ENCODE peak calls at places on chromosomes 4 and X, in ten cellular contexts. One of them, this sample, is unnamed.

GRCh38 chrX:109709129-109709631 is 23.9 kb downstream of the ACSL4 start:
- DNase-seq in tibial artery: no peak
- DNase-seq in epithelial cell of esophagus: peak; percentile 63
- DNase-seq in body of pancreas: no peak
- DNase-seq in transverse colon: no peak
- DNase-seq in bronchial epithelial cell: peak; percentile 81
- DNase-seq in GM23338: peak; percentile 8
- DNase-seq in right lobe of liver: no peak
- DNase-seq in omental fat pad: no peak
- DNase-seq in GM20000: peak; percentile 18
- DNase-seq in this sample: no peak

GRCh38 chr4:2260336-2261109 is 1.4 kb downstream of the MXD4 start:
- DNase-seq in bronchial epithelial cell: no peak
- DNase-seq in omental fat pad: peak; percentile 21
- DNase-seq in epithelial cell of esophagus: no peak
- DNase-seq in GM20000: no peak
- DNase-seq in body of pancreas: peak; percentile 10
- DNase-seq in tibial artery: peak; percentile 34
- DNase-seq in GM23338: no peak
- DNase-seq in right lobe of liver: peak; percentile 60
- DNase-seq in transverse colon: peak; percentile 15
- DNase-seq in this sample: no peak

GRCh38 chr4:6562931-6563901 is 11.8 kb upstream of the MAN2B2 start:
- DNase-seq in body of pancreas: no peak
- DNase-seq in epithelial cell of esophagus: peak; percentile 42
- DNase-seq in GM23338: peak; percentile 66
- DNase-seq in transverse colon: peak; percentile 36
- DNase-seq in bronchial epithelial cell: peak; percentile 17
- DNase-seq in GM20000: peak; percentile 49
- DNase-seq in right lobe of liver: no peak
- DNase-seq in omental fat pad: no peak
- DNase-seq in tibial artery: no peak
- DNase-seq in this sample: no peak

GRCh38 chrX:133350751-133351150 is 64.5 kb downstream of the GPC4 start:
- DNase-seq in GM20000: no peak
- DNase-seq in omental fat pad: no peak
- DNase-seq in transverse colon: peak; percentile 25
- DNase-seq in GM23338: no peak
- DNase-seq in body of pancreas: peak; percentile 9
- DNase-seq in tibial artery: peak; percentile 52
- DNase-seq in right lobe of liver: no peak
- DNase-seq in epithelial cell of esophagus: peak; percentile 36
- DNase-seq in bronchial epithelial cell: peak; percentile 2
- DNase-seq in this sample: no peak

GRCh38 chr4:17368408-17368807 is 143.5 kb downstream of the QDPR start:
- DNase-seq in GM23338: no peak
- DNase-seq in tibial artery: no peak
- DNase-seq in omental fat pad: no peak
- DNase-seq in bronchial epithelial cell: no peak
- DNase-seq in GM20000: no peak
- DNase-seq in right lobe of liver: no peak
- DNase-seq in epithelial cell of esophagus: peak; percentile 11
- DNase-seq in transverse colon: no peak
- DNase-seq in body of pancreas: no peak
- DNase-seq in this sample: no peak

GRCh38 chr4:150235795-150236385 is 157.6 kb downstream of the DCLK2 start:
- DNase-seq in transverse colon: no peak
- DNase-seq in GM20000: no peak
- DNase-seq in right lobe of liver: no peak
- DNase-seq in bronchial epithelial cell: no peak
- DNase-seq in tibial artery: no peak
- DNase-seq in GM23338: no peak
- DNase-seq in epithelial cell of esophagus: no peak
- DNase-seq in body of pancreas: no peak
- DNase-seq in omental fat pad: no peak
- DNase-seq in this sample: no peak

GRCh38 chr4:23966720-23967119 is 76.9 kb upstream of the PPARGC1A start:
- DNase-seq in body of pancreas: no peak
- DNase-seq in transverse colon: no peak
- DNase-seq in omental fat pad: no peak
- DNase-seq in right lobe of liver: no peak
- DNase-seq in GM20000: no peak
- DNase-seq in epithelial cell of esophagus: peak; percentile 21
- DNase-seq in tibial artery: no peak
- DNase-seq in GM23338: peak; percentile 67
- DNase-seq in bronchial epithelial cell: no peak
- DNase-seq in this sample: no peak

GRCh38 chr4:153655928-153656327 is 28.2 kb upstream of the TLR2 start:
- DNase-seq in omental fat pad: no peak
- DNase-seq in right lobe of liver: peak; percentile 76
- DNase-seq in tibial artery: peak; percentile 89
- DNase-seq in bronchial epithelial cell: peak; percentile 52
- DNase-seq in GM23338: no peak
- DNase-seq in body of pancreas: peak; percentile 64
- DNase-seq in GM20000: no peak
- DNase-seq in transverse colon: no peak
- DNase-seq in epithelial cell of esophagus: peak; percentile 76
- DNase-seq in this sample: peak; percentile 77

GRCh38 chrX:31423575-31424284 is 351.9 kb upstream of the FTHL17 start:
- DNase-seq in bronchial epithelial cell: peak; percentile 49
- DNase-seq in body of pancreas: peak; percentile 20
- DNase-seq in right lobe of liver: no peak
- DNase-seq in omental fat pad: no peak
- DNase-seq in tibial artery: peak; percentile 21
- DNase-seq in GM23338: peak; percentile 47
- DNase-seq in GM20000: no peak
- DNase-seq in epithelial cell of esophagus: peak; percentile 59
- DNase-seq in transverse colon: peak; percentile 19
- DNase-seq in this sample: peak; percentile 14

GRCh38 chr4:117093581-117093980 is 8.2 kb upstream of the TRAM1L1 start:
- DNase-seq in bronchial epithelial cell: no peak
- DNase-seq in omental fat pad: no peak
- DNase-seq in tibial artery: no peak
- DNase-seq in body of pancreas: no peak
- DNase-seq in right lobe of liver: no peak
- DNase-seq in GM23338: no peak
- DNase-seq in GM20000: no peak
- DNase-seq in transverse colon: no peak
- DNase-seq in epithelial cell of esophagus: no peak
- DNase-seq in this sample: no peak

GRCh38 chrX:107541244-107541643 is 87.1 kb upstream of the PRPS1 start:
- DNase-seq in right lobe of liver: no peak
- DNase-seq in GM20000: no peak
- DNase-seq in tibial artery: no peak
- DNase-seq in omental fat pad: no peak
- DNase-seq in GM23338: no peak
- DNase-seq in transverse colon: no peak
- DNase-seq in epithelial cell of esophagus: no peak
- DNase-seq in body of pancreas: no peak
- DNase-seq in bronchial epithelial cell: no peak
- DNase-seq in this sample: no peak

GRCh38 chrX:107537815-107538214 is 88.4 kb downstream of the FRMPD3 start:
- DNase-seq in GM23338: peak; percentile 85
- DNase-seq in bronchial epithelial cell: peak; percentile 53
- DNase-seq in epithelial cell of esophagus: peak; percentile 69
- DNase-seq in GM20000: peak; percentile 7
- DNase-seq in omental fat pad: no peak
- DNase-seq in body of pancreas: peak; percentile 52
- DNase-seq in tibial artery: no peak
- DNase-seq in right lobe of liver: no peak
- DNase-seq in transverse colon: no peak
- DNase-seq in this sample: no peak

GRCh38 chrX:107547621-107548020 is 80.7 kb upstream of the PRPS1 start:
- DNase-seq in GM20000: no peak
- DNase-seq in epithelial cell of esophagus: no peak
- DNase-seq in GM23338: no peak
- DNase-seq in tibial artery: no peak
- DNase-seq in right lobe of liver: no peak
- DNase-seq in transverse colon: no peak
- DNase-seq in omental fat pad: no peak
- DNase-seq in bronchial epithelial cell: no peak
- DNase-seq in body of pancreas: no peak
- DNase-seq in this sample: no peak

GRCh38 chrX:107542500-107542899 is 85.8 kb upstream of the PRPS1 start:
- DNase-seq in epithelial cell of esophagus: peak; percentile 18
- DNase-seq in transverse colon: no peak
- DNase-seq in GM20000: no peak
- DNase-seq in tibial artery: no peak
- DNase-seq in GM23338: peak; percentile 71
- DNase-seq in body of pancreas: peak; percentile 9
- DNase-seq in omental fat pad: no peak
- DNase-seq in bronchial epithelial cell: peak; percentile 15
- DNase-seq in right lobe of liver: no peak
- DNase-seq in this sample: peak; percentile 16
- TF ChIP-seq CTCF in epithelial cell of esophagus: peak; percentile 25
- TF ChIP-seq CTCF in transverse colon: no peak
- TF ChIP-seq CTCF in GM20000: no peak
- TF ChIP-seq CTCF in tibial artery: no peak
- TF ChIP-seq CTCF in GM23338: peak; percentile 24
- TF ChIP-seq CTCF in body of pancreas: peak; percentile 12
- TF ChIP-seq CTCF in omental fat pad: no peak
- TF ChIP-seq CTCF in bronchial epithelial cell: peak; percentile 20
- TF ChIP-seq CTCF in right lobe of liver: no peak
- TF ChIP-seq CTCF in this sample: peak; percentile 15

GRCh38 chr4:102625232-102625930 is 124.2 kb downstream of the NFKB1 start:
- DNase-seq in transverse colon: peak; percentile 42
- DNase-seq in right lobe of liver: no peak
- DNase-seq in GM20000: peak; percentile 68
- DNase-seq in tibial artery: peak; percentile 33
- DNase-seq in epithelial cell of esophagus: peak; percentile 68
- DNase-seq in bronchial epithelial cell: peak; percentile 54
- DNase-seq in omental fat pad: no peak
- DNase-seq in GM23338: peak; percentile 52
- DNase-seq in body of pancreas: peak; percentile 52
- DNase-seq in this sample: no peak
- TF ChIP-seq CTCF in transverse colon: no peak
- TF ChIP-seq CTCF in right lobe of liver: peak; percentile 33
- TF ChIP-seq CTCF in GM20000: peak; percentile 67
- TF ChIP-seq CTCF in tibial artery: no peak
- TF ChIP-seq CTCF in epithelial cell of esophagus: peak; percentile 47
- TF ChIP-seq CTCF in bronchial epithelial cell: peak; percentile 32
- TF ChIP-seq CTCF in omental fat pad: no peak
- TF ChIP-seq CTCF in GM23338: peak; percentile 31
- TF ChIP-seq CTCF in body of pancreas: peak; percentile 26
- TF ChIP-seq CTCF in this sample: no peak

DNA sequence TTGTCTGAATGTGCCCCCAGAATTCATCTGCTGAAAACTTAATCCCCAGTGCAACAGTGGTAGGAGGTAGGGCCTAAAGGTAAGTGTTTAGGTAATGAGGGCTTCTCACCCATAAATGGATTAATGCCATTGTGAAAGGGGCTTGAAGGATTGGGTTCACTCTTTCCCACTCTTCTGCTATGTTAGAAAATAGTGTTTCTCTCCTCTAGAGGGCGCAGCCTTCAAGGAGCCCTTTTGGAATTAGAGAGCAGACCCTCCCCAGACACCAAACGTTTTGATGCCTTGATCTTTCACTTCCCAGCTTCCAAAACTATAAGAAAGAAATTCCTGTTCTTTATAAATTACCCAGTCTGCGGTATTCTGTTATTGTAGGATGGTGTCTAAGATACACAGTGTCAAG is 706.4 kb downstream of the SMARCA1 start:
- DNase-seq in right lobe of liver: no peak
- DNase-seq in bronchial epithelial cell: no peak
- DNase-seq in transverse colon: no peak
- DNase-seq in GM20000: no peak
- DNase-seq in omental fat pad: no peak
- DNase-seq in body of pancreas: no peak
- DNase-seq in tibial artery: no peak
- DNase-seq in GM23338: peak; percentile 64
- DNase-seq in epithelial cell of esophagus: no peak
- DNase-seq in this sample: no peak
- TF ChIP-seq CTCF in right lobe of liver: peak; percentile 60
- TF ChIP-seq CTCF in bronchial epithelial cell: no peak
- TF ChIP-seq CTCF in transverse colon: peak; percentile 18
- TF ChIP-seq CTCF in GM20000: peak; percentile 2
- TF ChIP-seq CTCF in omental fat pad: no peak
- TF ChIP-seq CTCF in body of pancreas: no peak
- TF ChIP-seq CTCF in tibial artery: no peak
- TF ChIP-seq CTCF in GM23338: peak; percentile 54
- TF ChIP-seq CTCF in epithelial cell of esophagus: no peak
- TF ChIP-seq CTCF in this sample: peak; percentile 10

GRCh38 chrX:136032370-136032769 is 47.1 kb downstream of the SLC9A6 start:
- DNase-seq in bronchial epithelial cell: no peak
- DNase-seq in GM20000: peak; percentile 1
- DNase-seq in transverse colon: no peak
- DNase-seq in omental fat pad: no peak
- DNase-seq in right lobe of liver: no peak
- DNase-seq in tibial artery: peak; percentile 52
- DNase-seq in body of pancreas: no peak
- DNase-seq in epithelial cell of esophagus: no peak
- DNase-seq in GM23338: no peak
- DNase-seq in this sample: no peak

GRCh38 chrX:136030357-136031225 is 45.4 kb downstream of the SLC9A6 start:
- DNase-seq in GM23338: no peak
- DNase-seq in right lobe of liver: no peak
- DNase-seq in omental fat pad: no peak
- DNase-seq in transverse colon: peak; percentile 36
- DNase-seq in bronchial epithelial cell: peak; percentile 4
- DNase-seq in tibial artery: peak; percentile 70
- DNase-seq in epithelial cell of esophagus: no peak
- DNase-seq in body of pancreas: peak; percentile 9
- DNase-seq in GM20000: no peak
- DNase-seq in this sample: no peak

GRCh38 chrX:136031626-136032025 is 46.4 kb downstream of the SLC9A6 start:
- DNase-seq in GM20000: no peak
- DNase-seq in omental fat pad: no peak
- DNase-seq in body of pancreas: no peak
- DNase-seq in GM23338: no peak
- DNase-seq in transverse colon: no peak
- DNase-seq in bronchial epithelial cell: no peak
- DNase-seq in right lobe of liver: no peak
- DNase-seq in epithelial cell of esophagus: no peak
- DNase-seq in tibial artery: no peak
- DNase-seq in this sample: no peak

DNA sequence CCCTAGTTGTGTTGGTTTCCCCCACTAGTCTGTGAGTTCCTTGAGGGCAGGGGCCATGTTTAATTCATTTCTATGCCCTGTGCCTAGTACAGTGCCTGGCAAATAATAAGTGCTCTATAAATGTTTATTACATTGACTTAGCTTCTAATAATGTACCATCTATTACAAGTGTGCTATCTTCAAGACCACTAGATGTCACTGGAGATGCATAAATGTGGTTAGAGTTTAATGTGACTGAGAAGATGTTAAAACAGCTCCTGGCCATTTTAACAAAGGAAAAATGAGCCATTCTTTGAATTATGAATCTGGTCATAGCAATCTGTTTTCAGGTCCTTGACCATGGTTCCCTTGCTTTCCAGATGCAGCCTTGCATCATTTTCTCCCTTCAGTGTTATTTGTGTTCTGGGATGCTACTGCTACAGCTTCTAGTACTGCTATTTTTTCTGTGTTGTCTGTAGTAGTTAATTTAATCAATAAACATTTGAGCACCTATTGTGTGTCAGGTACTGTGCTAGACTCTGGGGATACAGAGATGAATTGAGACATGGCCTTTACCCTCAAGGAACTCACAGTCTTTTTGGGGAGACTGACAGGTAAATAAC is 43.2 kb downstream of the SLC9A6 start:
- DNase-seq in GM20000: peak; percentile 24
- DNase-seq in GM23338: peak; percentile 47
- DNase-seq in omental fat pad: no peak
- DNase-seq in bronchial epithelial cell: peak; percentile 48
- DNase-seq in tibial artery: no peak
- DNase-seq in right lobe of liver: no peak
- DNase-seq in transverse colon: no peak
- DNase-seq in epithelial cell of esophagus: peak; percentile 54
- DNase-seq in body of pancreas: no peak
- DNase-seq in this sample: peak; percentile 4
- TF ChIP-seq CTCF in GM20000: no peak
- TF ChIP-seq CTCF in GM23338: peak; percentile 49
- TF ChIP-seq CTCF in omental fat pad: no peak
- TF ChIP-seq CTCF in bronchial epithelial cell: peak; percentile 21
- TF ChIP-seq CTCF in tibial artery: peak; percentile 49
- TF ChIP-seq CTCF in right lobe of liver: peak; percentile 70
- TF ChIP-seq CTCF in transverse colon: peak; percentile 56
- TF ChIP-seq CTCF in epithelial cell of esophagus: peak; percentile 46
- TF ChIP-seq CTCF in body of pancreas: peak; percentile 45
- TF ChIP-seq CTCF in this sample: peak; percentile 68